ENCODE peak calls at places on chromosomes 2 and 18, in eight cellular contexts. One of them, this sample, is unnamed.
A peak's percentile ranks its signal among the peaks of the same experiment; 100 is the strongest.

GRCh38 chr18:58779514-58779913 is 85.2 kb upstream of the ZNF532 start:
- DNase-seq in lower lobe of right lung: no peak
- DNase-seq in brain microvascular endothelial cell: no peak
- DNase-seq in A549: no peak
- DNase-seq in pancreas: no peak
- DNase-seq in CD8-positive, alpha-beta T cell: no peak
- DNase-seq in body of pancreas: no peak
- DNase-seq in heart left ventricle: no peak
- DNase-seq in this sample: no peak

GRCh38 chr2:156476516-156477206 is 40.5 kb downstream of the GPD2 start:
- DNase-seq in heart left ventricle: no peak
- DNase-seq in lower lobe of right lung: no peak
- DNase-seq in pancreas: no peak
- DNase-seq in brain microvascular endothelial cell: peak; percentile 63
- DNase-seq in CD8-positive, alpha-beta T cell: no peak
- DNase-seq in body of pancreas: no peak
- DNase-seq in A549: no peak
- DNase-seq in this sample: peak; percentile 39

GRCh38 chr2:233844064-233844807 is 10.1 kb downstream of the HJURP start:
- DNase-seq in pancreas: no peak
- DNase-seq in lower lobe of right lung: no peak
- DNase-seq in CD8-positive, alpha-beta T cell: no peak
- DNase-seq in brain microvascular endothelial cell: no peak
- DNase-seq in A549: no peak
- DNase-seq in heart left ventricle: no peak
- DNase-seq in body of pancreas: no peak
- DNase-seq in this sample: no peak

GRCh38 chr2:21032338-21033236 is 11.3 kb downstream of the APOB start:
- DNase-seq in body of pancreas: no peak
- DNase-seq in A549: no peak
- DNase-seq in heart left ventricle: no peak
- DNase-seq in CD8-positive, alpha-beta T cell: no peak
- DNase-seq in brain microvascular endothelial cell: no peak
- DNase-seq in pancreas: no peak
- DNase-seq in lower lobe of right lung: no peak
- DNase-seq in this sample: no peak

GRCh38 chr18:48613589-48613988 is 74.8 kb downstream of the CTIF start:
- DNase-seq in heart left ventricle: no peak
- DNase-seq in CD8-positive, alpha-beta T cell: no peak
- DNase-seq in brain microvascular endothelial cell: no peak
- DNase-seq in lower lobe of right lung: no peak
- DNase-seq in pancreas: no peak
- DNase-seq in A549: no peak
- DNase-seq in body of pancreas: peak; percentile 34
- DNase-seq in this sample: no peak

GRCh38 chr18:59478591-59478990 is 119.5 kb upstream of the LMAN1 start:
- DNase-seq in body of pancreas: no peak
- DNase-seq in lower lobe of right lung: no peak
- DNase-seq in heart left ventricle: no peak
- DNase-seq in A549: no peak
- DNase-seq in CD8-positive, alpha-beta T cell: no peak
- DNase-seq in brain microvascular endothelial cell: no peak
- DNase-seq in pancreas: no peak
- DNase-seq in this sample: no peak

GRCh38 chr2:129074526-129074925 is 755.9 kb upstream of the HS6ST1 start:
- DNase-seq in body of pancreas: no peak
- DNase-seq in heart left ventricle: no peak
- DNase-seq in pancreas: no peak
- DNase-seq in A549: no peak
- DNase-seq in brain microvascular endothelial cell: no peak
- DNase-seq in CD8-positive, alpha-beta T cell: no peak
- DNase-seq in lower lobe of right lung: no peak
- DNase-seq in this sample: no peak

GRCh38 chr2:109098251-109098920 is 30.6 kb upstream of the SH3RF3 start:
- DNase-seq in body of pancreas: no peak
- DNase-seq in CD8-positive, alpha-beta T cell: no peak
- DNase-seq in pancreas: no peak
- DNase-seq in heart left ventricle: no peak
- DNase-seq in brain microvascular endothelial cell: peak; percentile 47
- DNase-seq in A549: no peak
- DNase-seq in lower lobe of right lung: no peak
- DNase-seq in this sample: no peak

GRCh38 chr2:218003265-218003950 is 613 bp upstream of the TNS1 start:
- DNase-seq in brain microvascular endothelial cell: no peak
- DNase-seq in pancreas: no peak
- DNase-seq in CD8-positive, alpha-beta T cell: no peak
- DNase-seq in body of pancreas: peak; percentile 63
- DNase-seq in A549: no peak
- DNase-seq in heart left ventricle: peak; percentile 55
- DNase-seq in lower lobe of right lung: no peak
- DNase-seq in this sample: no peak
- H3K27ac ChIP-seq in brain microvascular endothelial cell: no peak overlapping the region
- H3K27ac ChIP-seq in pancreas: peak overlapping the region; percentile 75
- H3K27ac ChIP-seq in CD8-positive, alpha-beta T cell: no peak overlapping the region
- H3K27ac ChIP-seq in body of pancreas: peak overlapping the region; percentile 94
- H3K27ac ChIP-seq in A549: peak overlapping the region; percentile 74
- H3K27ac ChIP-seq in heart left ventricle: peak overlapping the region; percentile 68
- H3K27ac ChIP-seq in lower lobe of right lung: no peak overlapping the region
- H3K27ac ChIP-seq in this sample: peak overlapping the region; percentile 81

DNA sequence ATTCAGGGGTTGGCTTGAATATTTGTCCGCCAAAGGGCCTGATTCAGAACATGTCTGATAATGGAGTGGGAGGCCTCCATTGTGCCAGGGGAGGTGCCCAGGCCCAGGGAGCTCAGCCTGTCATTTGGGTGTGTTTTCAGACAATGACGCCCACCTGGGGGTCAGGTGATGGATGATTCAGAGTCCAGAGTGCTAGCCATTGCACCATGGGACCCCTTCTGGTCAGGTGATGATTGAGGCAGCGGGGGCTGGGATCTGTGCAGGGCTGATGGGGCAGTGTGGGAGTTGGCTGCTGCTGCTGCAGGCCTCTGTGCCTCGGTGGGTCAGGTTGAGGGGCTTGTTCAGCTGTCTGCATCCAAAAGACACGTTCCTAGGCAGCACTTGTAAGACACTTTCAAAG is 8.3 kb upstream of the ARHGEF4 start:
- DNase-seq in lower lobe of right lung: peak; percentile 32
- DNase-seq in heart left ventricle: no peak
- DNase-seq in CD8-positive, alpha-beta T cell: no peak
- DNase-seq in pancreas: no peak
- DNase-seq in body of pancreas: no peak
- DNase-seq in A549: no peak
- DNase-seq in brain microvascular endothelial cell: no peak
- DNase-seq in this sample: no peak
- H3K27ac ChIP-seq in lower lobe of right lung: no peak overlapping the region
- H3K27ac ChIP-seq in heart left ventricle: no peak overlapping the region
- H3K27ac ChIP-seq in CD8-positive, alpha-beta T cell: no peak overlapping the region
- H3K27ac ChIP-seq in pancreas: no peak overlapping the region
- H3K27ac ChIP-seq in body of pancreas: no peak overlapping the region
- H3K27ac ChIP-seq in A549: peak overlapping the region; percentile 53
- H3K27ac ChIP-seq in brain microvascular endothelial cell: no peak overlapping the region
- H3K27ac ChIP-seq in this sample: no peak overlapping the region

DNA sequence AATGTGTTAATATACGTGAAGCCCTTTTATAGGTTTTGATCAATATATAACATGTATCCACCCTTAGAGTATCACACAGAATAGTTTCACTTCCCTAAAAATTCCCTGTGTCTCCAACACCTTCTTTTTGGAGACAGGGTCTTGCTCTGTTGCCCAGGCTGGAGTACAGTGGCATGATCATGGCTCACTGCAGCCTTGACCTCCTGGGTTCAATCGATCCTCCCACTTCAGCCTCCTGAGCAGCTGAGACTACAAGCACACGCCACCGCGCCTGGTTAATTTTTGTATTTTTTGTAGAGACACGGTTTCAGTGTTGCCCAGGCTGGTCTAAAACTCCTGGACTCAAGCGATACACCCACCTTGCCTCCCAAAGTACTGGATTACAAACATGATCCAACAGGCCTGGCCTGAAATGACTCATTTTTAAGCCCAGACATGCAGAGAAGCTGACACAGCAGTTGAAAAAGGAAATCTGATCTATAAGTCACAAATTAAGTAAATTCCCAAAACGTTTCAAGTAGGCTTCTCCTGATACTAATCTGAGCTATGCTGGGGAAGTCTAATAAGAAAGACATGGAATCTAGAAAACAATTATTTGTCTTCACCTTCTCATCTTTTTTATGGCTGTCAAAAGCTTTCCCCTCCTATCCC is 2.9 kb downstream of the DUSP11 start:
- DNase-seq in CD8-positive, alpha-beta T cell: no peak
- DNase-seq in body of pancreas: no peak
- DNase-seq in pancreas: no peak
- DNase-seq in lower lobe of right lung: no peak
- DNase-seq in heart left ventricle: no peak
- DNase-seq in brain microvascular endothelial cell: peak; percentile 45
- DNase-seq in A549: no peak
- DNase-seq in this sample: no peak
- H3K27ac ChIP-seq in CD8-positive, alpha-beta T cell: no peak overlapping the region
- H3K27ac ChIP-seq in body of pancreas: no peak overlapping the region
- H3K27ac ChIP-seq in pancreas: no peak overlapping the region
- H3K27ac ChIP-seq in lower lobe of right lung: no peak overlapping the region
- H3K27ac ChIP-seq in heart left ventricle: no peak overlapping the region
- H3K27ac ChIP-seq in brain microvascular endothelial cell: peak overlapping the region; percentile 45
- H3K27ac ChIP-seq in A549: no peak overlapping the region
- H3K27ac ChIP-seq in this sample: no peak overlapping the region

GRCh38 chr2:46076251-46076650 is 221.0 kb upstream of the EPAS1 start:
- DNase-seq in lower lobe of right lung: no peak
- DNase-seq in brain microvascular endothelial cell: no peak
- DNase-seq in heart left ventricle: peak; percentile 22
- DNase-seq in A549: no peak
- DNase-seq in CD8-positive, alpha-beta T cell: no peak
- DNase-seq in pancreas: no peak
- DNase-seq in body of pancreas: no peak
- DNase-seq in this sample: no peak

GRCh38 chr2:46075848-46076247 is 221.4 kb upstream of the EPAS1 start:
- DNase-seq in lower lobe of right lung: no peak
- DNase-seq in pancreas: no peak
- DNase-seq in A549: no peak
- DNase-seq in CD8-positive, alpha-beta T cell: no peak
- DNase-seq in body of pancreas: no peak
- DNase-seq in brain microvascular endothelial cell: no peak
- DNase-seq in heart left ventricle: no peak
- DNase-seq in this sample: no peak

GRCh38 chr2:46073540-46074018 is 223.6 kb upstream of the EPAS1 start:
- DNase-seq in A549: peak; percentile 89
- DNase-seq in CD8-positive, alpha-beta T cell: no peak
- DNase-seq in pancreas: no peak
- DNase-seq in body of pancreas: no peak
- DNase-seq in lower lobe of right lung: no peak
- DNase-seq in brain microvascular endothelial cell: peak; percentile 97
- DNase-seq in heart left ventricle: no peak
- DNase-seq in this sample: peak; percentile 82

GRCh38 chr2:46072146-46072820 is 224.9 kb upstream of the EPAS1 start:
- DNase-seq in pancreas: no peak
- DNase-seq in heart left ventricle: no peak
- DNase-seq in CD8-positive, alpha-beta T cell: no peak
- DNase-seq in brain microvascular endothelial cell: peak; percentile 65
- DNase-seq in lower lobe of right lung: no peak
- DNase-seq in A549: no peak
- DNase-seq in body of pancreas: no peak
- DNase-seq in this sample: no peak

GRCh38 chr2:46074501-46074900 is 222.7 kb upstream of the EPAS1 start:
- DNase-seq in pancreas: no peak
- DNase-seq in heart left ventricle: no peak
- DNase-seq in body of pancreas: no peak
- DNase-seq in CD8-positive, alpha-beta T cell: no peak
- DNase-seq in lower lobe of right lung: no peak
- DNase-seq in A549: no peak
- DNase-seq in brain microvascular endothelial cell: no peak
- DNase-seq in this sample: no peak
- H3K27ac ChIP-seq in pancreas: no peak overlapping the region
- H3K27ac ChIP-seq in heart left ventricle: no peak overlapping the region
- H3K27ac ChIP-seq in body of pancreas: no peak overlapping the region
- H3K27ac ChIP-seq in CD8-positive, alpha-beta T cell: no peak overlapping the region
- H3K27ac ChIP-seq in lower lobe of right lung: peak overlapping the region; percentile 71
- H3K27ac ChIP-seq in A549: peak overlapping the region; percentile 84
- H3K27ac ChIP-seq in brain microvascular endothelial cell: peak overlapping the region; percentile 95
- H3K27ac ChIP-seq in this sample: peak overlapping the region; percentile 22

GRCh38 chr2:66447676-66448075 is 12.8 kb downstream of the MEIS1 start:
- DNase-seq in heart left ventricle: no peak
- DNase-seq in pancreas: no peak
- DNase-seq in brain microvascular endothelial cell: no peak
- DNase-seq in lower lobe of right lung: no peak
- DNase-seq in CD8-positive, alpha-beta T cell: no peak
- DNase-seq in A549: no peak
- DNase-seq in body of pancreas: no peak
- DNase-seq in this sample: no peak
- H3K27ac ChIP-seq in heart left ventricle: no peak overlapping the region
- H3K27ac ChIP-seq in pancreas: peak overlapping the region; percentile 94
- H3K27ac ChIP-seq in brain microvascular endothelial cell: no peak overlapping the region
- H3K27ac ChIP-seq in lower lobe of right lung: peak overlapping the region; percentile 91
- H3K27ac ChIP-seq in CD8-positive, alpha-beta T cell: no peak overlapping the region
- H3K27ac ChIP-seq in A549: no peak overlapping the region
- H3K27ac ChIP-seq in body of pancreas: no peak overlapping the region
- H3K27ac ChIP-seq in this sample: no peak overlapping the region

DNA sequence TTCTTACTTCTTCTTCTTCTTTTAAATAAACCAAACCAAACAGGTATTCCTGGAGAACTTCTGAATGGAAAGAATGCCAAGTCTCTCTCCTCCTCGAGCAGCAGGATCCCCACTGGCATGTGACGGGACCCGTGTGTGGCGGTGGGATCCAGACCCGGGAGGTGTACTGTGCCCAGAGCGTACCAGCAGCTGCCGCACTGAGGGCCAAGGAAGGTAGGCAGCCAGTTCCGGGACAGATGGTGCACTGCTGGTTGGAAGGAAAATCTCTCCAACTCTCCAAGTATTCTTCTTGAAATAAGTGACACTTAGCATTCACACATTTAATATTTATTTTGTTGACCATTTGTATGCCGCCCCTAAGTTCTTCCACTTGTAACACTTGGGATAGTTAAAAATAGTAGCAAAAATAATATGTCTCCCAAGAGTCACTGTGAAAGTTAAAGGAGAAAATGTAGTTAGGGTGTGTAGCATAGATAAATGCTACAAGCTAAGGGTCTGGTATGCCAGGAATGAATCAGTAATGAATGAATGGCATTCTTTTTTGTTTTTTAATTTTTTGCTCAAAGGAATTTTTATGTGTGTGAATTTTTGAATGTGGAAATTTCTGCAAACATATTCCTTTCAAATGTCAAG is 349.9 kb downstream of the THSD7B start:
- DNase-seq in heart left ventricle: no peak
- DNase-seq in A549: no peak
- DNase-seq in body of pancreas: no peak
- DNase-seq in CD8-positive, alpha-beta T cell: no peak
- DNase-seq in brain microvascular endothelial cell: no peak
- DNase-seq in lower lobe of right lung: peak; percentile 46
- DNase-seq in pancreas: no peak
- DNase-seq in this sample: no peak
- H3K27ac ChIP-seq in heart left ventricle: no peak overlapping the region
- H3K27ac ChIP-seq in A549: no peak overlapping the region
- H3K27ac ChIP-seq in body of pancreas: no peak overlapping the region
- H3K27ac ChIP-seq in CD8-positive, alpha-beta T cell: no peak overlapping the region
- H3K27ac ChIP-seq in brain microvascular endothelial cell: no peak overlapping the region
- H3K27ac ChIP-seq in lower lobe of right lung: no peak overlapping the region
- H3K27ac ChIP-seq in pancreas: no peak overlapping the region
- H3K27ac ChIP-seq in this sample: no peak overlapping the region

DNA sequence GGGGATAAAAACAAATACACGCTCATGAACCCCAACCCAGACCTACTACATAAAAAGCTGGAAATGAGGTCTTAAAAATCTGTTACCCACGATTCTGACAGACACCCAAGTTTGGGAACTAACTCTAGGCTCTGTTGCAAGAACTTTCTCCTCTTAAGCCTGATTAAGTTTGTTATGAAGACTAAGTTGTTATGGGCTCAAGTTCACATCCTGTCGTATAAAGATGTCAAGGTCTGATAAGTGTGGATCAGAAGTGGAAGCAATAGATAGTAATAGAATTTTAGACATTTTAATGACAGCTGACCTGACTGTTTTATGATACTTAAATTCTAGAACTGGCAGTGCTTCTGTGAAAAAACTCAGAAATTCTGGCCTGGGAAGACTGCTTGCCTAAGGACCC is 43.2 kb downstream of the LPIN2 start:
- DNase-seq in heart left ventricle: no peak
- DNase-seq in pancreas: no peak
- DNase-seq in A549: no peak
- DNase-seq in brain microvascular endothelial cell: no peak
- DNase-seq in CD8-positive, alpha-beta T cell: no peak
- DNase-seq in body of pancreas: no peak
- DNase-seq in lower lobe of right lung: no peak
- DNase-seq in this sample: no peak
- H3K27ac ChIP-seq in heart left ventricle: no peak overlapping the region
- H3K27ac ChIP-seq in pancreas: no peak overlapping the region
- H3K27ac ChIP-seq in A549: no peak overlapping the region
- H3K27ac ChIP-seq in brain microvascular endothelial cell: no peak overlapping the region
- H3K27ac ChIP-seq in CD8-positive, alpha-beta T cell: peak overlapping the region; percentile 43
- H3K27ac ChIP-seq in body of pancreas: no peak overlapping the region
- H3K27ac ChIP-seq in lower lobe of right lung: peak overlapping the region; percentile 68
- H3K27ac ChIP-seq in this sample: no peak overlapping the region

This sample was measured in AG04450.